ENCODE peak calls at places on chromosomes 5 and 9, in five cellular contexts. T is neural crest cell, B is GM06990, C is H9, Z is MCF 10A. R is an unnamed sample.
A peak's percentile ranks its signal among the peaks of the same experiment; 100 is the strongest.

GRCh38 chr9:92716557-92716956 is 46.6 kb upstream of the IPPK start:
- DNase-seq in Z (peak; percentile 64), C (peak; percentile 83), B (peak; percentile 60), T (peak; percentile 91), R (peak; percentile 94)

GRCh38 chr9:107422189-107422802 is 67.3 kb downstream of the KLF4 start:
- DNase-seq in T (peak; percentile 68), B (peak; percentile 4), C (peak; percentile 91), Z (peak; percentile 87), R (peak; percentile 78)

GRCh38 chr5:136424835-136425694 is 59.7 kb upstream of the TRPC7 start:
- DNase-seq in C (peak; percentile 89), Z (peak; percentile 90), B (peak; percentile 7), T (peak; percentile 94), R (peak; percentile 96)

GRCh38 chr5:122156724-122157325 is 27.5 kb downstream of the ZNF474 start:
- DNase-seq in B (no peak), T (no peak), Z (peak; percentile 73), C (no peak), R (no peak)

GRCh38 chr9:28774433-28775029 is 1201.2 kb upstream of the C9orf72 start:
- DNase-seq in B (no peak), T (no peak), Z (peak; percentile 54), C (no peak), R (no peak)

GRCh38 chr5:133930061-133930823 is 38.2 kb downstream of the C5orf15 start:
- DNase-seq in C (no peak), Z (peak; percentile 20), B (peak; percentile 52), T (no peak), R (peak; percentile 39)

GRCh38 chr5:10456583-10457562 is 15.2 kb downstream of the ROPN1L start:
- DNase-seq in Z (peak; percentile 47), T (no peak), B (no peak), C (no peak), R (no peak)

GRCh38 chr9:124654431-124654830 is 116.7 kb downstream of the NR6A1 start:
- DNase-seq in Z (no peak), T (no peak), B (no peak), C (no peak), R (no peak)

GRCh38 chr9:88614359-88614758 is 79.4 kb downstream of the NXNL2 start:
- DNase-seq in Z (no peak), B (no peak), C (no peak), T (no peak), R (no peak)

GRCh38 chr5:57772512-57772911 is 289.9 kb upstream of the ACTBL2 start:
- DNase-seq in Z (no peak), B (no peak), C (no peak), T (no peak), R (no peak)

GRCh38 chr5:93578813-93579560 is 2.0 kb downstream of the NR2F1-AS1 start:
- DNase-seq in C (peak; percentile 55), Z (no peak), T (peak; percentile 76), B (no peak), R (no peak)
- TF ChIP-seq CTCF in C (no peak), Z (no peak), T (no peak), B (no peak), R (no peak)

GRCh38 chr5:150615141-150615699 is 25.2 kb upstream of the SYNPO start:
- DNase-seq in B (no peak), Z (peak; percentile 88), C (no peak), T (no peak), R (no peak)

GRCh38 chr5:150614651-150615040 is 25.8 kb upstream of the SYNPO start:
- DNase-seq in Z (no peak), B (no peak), T (no peak), C (no peak), R (no peak)

GRCh38 chr5:150612905-150613670 is 27.4 kb upstream of the SYNPO start:
- DNase-seq in T (no peak), Z (peak; percentile 66), B (no peak), C (no peak), R (no peak)

GRCh38 chr5:150612405-150612804 is 28.1 kb upstream of the SYNPO start:
- DNase-seq in Z (no peak), T (no peak), C (no peak), B (no peak), R (no peak)

GRCh38 chr5:150613991-150614650 is 26.3 kb upstream of the SYNPO start:
- DNase-seq in C (no peak), B (no peak), Z (no peak), T (no peak), R (no peak)
- TF ChIP-seq CTCF in C (peak; percentile 71), B (peak; percentile 27), Z (peak; percentile 16), T (no peak), R (no peak)

GRCh38 chr5:66742083-66742895 is 146.1 kb downstream of the MAST4 start:
- DNase-seq in B (no peak), C (peak; percentile 36), T (no peak), Z (peak; percentile 26), R (no peak)
- TF ChIP-seq CTCF in B (peak; percentile 34), C (peak; percentile 59), T (peak; percentile 22), Z (no peak), R (peak; percentile 11)

GRCh38 chr5:113378960-113379541 is 55.7 kb downstream of the TSSK1B start:
- DNase-seq in C (peak; percentile 71), Z (peak; percentile 73), T (peak; percentile 59), B (no peak), R (peak; percentile 71)
- TF ChIP-seq CTCF in C (peak; percentile 85), Z (peak; percentile 66), T (peak; percentile 79), B (peak; percentile 77), R (peak; percentile 68)

GRCh38 chr5:75142566-75143136 is 90.3 kb upstream of the GCNT4 start:
- DNase-seq in Z (no peak), T (no peak), C (no peak), B (no peak), R (no peak)
- TF ChIP-seq CTCF in Z (no peak), T (no peak), C (no peak), B (no peak), R (no peak)

GRCh38 chr9:128124873-128125574 is 2.5 kb downstream of the PTGES2 start:
- DNase-seq in B (no peak), T (peak; percentile 64), Z (peak; percentile 70), C (peak; percentile 88), R (peak; percentile 75)
- TF ChIP-seq CTCF in B (peak; percentile 90), T (peak; percentile 56), Z (peak; percentile 53), C (peak; percentile 87), R (peak; percentile 50)

GRCh38 chr5:140168371-140168770 is 6.6 kb upstream of the CYSTM1 start:
- DNase-seq in T (no peak), Z (no peak), C (no peak), B (no peak), R (no peak)

GRCh38 chr5:140165921-140166270 is 9.1 kb upstream of the CYSTM1 start:
- DNase-seq in T (no peak), Z (no peak), B (no peak), C (no peak), R (no peak)

GRCh38 chr5:140166911-140167310 is 8.1 kb upstream of the CYSTM1 start:
- DNase-seq in Z (no peak), T (no peak), B (no peak), C (no peak), R (no peak)

GRCh38 chr5:140172473-140172872 is 2.5 kb upstream of the CYSTM1 start:
- DNase-seq in B (no peak), Z (no peak), C (no peak), T (no peak), R (no peak)

GRCh38 chr5:140169410-140169809 is 5.6 kb upstream of the CYSTM1 start:
- DNase-seq in T (no peak), Z (peak; percentile 28), B (no peak), C (no peak), R (no peak)
- TF ChIP-seq CTCF in T (no peak), Z (peak; percentile 5), B (peak; percentile 27), C (peak; percentile 40), R (no peak)

GRCh38 chr5:157473383-157474370 is 13.7 kb downstream of the NIPAL4 start:
- DNase-seq in T (no peak), B (no peak), Z (no peak), C (no peak), R (no peak)
- TF ChIP-seq CTCF in T (no peak), B (no peak), Z (no peak), C (no peak), R (no peak)

GRCh38 chr9:132673355-132673754 is 3.1 kb downstream of the GTF3C4 start:
- DNase-seq in B (no peak), T (peak; percentile 5), Z (peak; percentile 36), C (peak; percentile 38), R (no peak)

GRCh38 chr9:132670359-132670815 is at the start of gene GTF3C4:
- DNase-seq in Z (no peak), T (peak; percentile 87), B (peak; percentile 84), C (no peak), R (peak; percentile 90)

GRCh38 chr9:132671620-132672412 is 1.6 kb downstream of the GTF3C4 start:
- DNase-seq in Z (peak; percentile 10), C (no peak), T (no peak), B (no peak), R (no peak)

GRCh38 chr9:132670816-132671371 is 630 bp downstream of the GTF3C4 start:
- DNase-seq in B (peak; percentile 70), T (peak; percentile 41), C (peak; percentile 57), Z (peak; percentile 25), R (peak; percentile 50)

DNA sequence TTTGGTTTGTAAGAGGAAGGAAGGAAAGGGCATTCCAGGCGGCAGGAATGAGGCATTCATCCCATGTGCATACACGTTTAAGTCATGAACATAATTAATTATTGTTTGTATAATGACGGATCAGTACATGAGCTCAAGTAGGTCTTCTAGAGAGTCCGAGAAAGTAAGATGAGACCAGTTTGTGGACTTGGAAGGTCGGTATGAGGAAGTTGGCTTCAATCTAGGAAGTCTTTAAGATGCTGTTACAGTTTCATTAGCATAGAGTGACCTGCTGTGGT is 2.1 kb downstream of the GTF3C4 start:
- DNase-seq in B (no peak), C (no peak), T (no peak), Z (no peak), R (no peak)
- TF ChIP-seq CTCF in B (no peak), C (no peak), T (no peak), Z (no peak), R (no peak)

DNA sequence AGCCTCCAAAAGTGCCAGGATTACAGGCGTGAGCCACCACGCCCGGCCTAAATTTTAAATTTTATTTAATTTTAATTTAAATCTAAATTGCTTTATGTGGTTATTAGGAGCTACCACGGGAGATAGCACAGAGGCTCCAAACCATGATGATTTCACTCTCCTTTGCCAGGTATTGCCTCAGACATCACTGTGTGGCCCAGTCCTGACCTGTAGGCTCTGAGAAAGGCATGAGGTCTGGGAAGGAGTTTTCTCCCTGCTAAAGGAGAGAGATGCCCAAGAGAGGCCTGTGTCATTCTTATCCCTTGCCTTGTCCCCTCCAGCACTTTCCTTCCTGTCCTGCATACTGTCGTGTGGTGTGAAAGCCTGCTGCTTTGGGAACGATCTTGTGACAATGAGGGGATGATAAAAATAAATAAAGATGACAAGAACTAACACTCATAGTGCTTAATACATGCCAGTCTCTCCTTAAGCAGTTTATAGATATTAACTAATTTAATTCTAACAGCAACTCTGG is 37.0 kb upstream of the BASP1 start:
- DNase-seq in Z (no peak), T (no peak), C (no peak), B (no peak), R (no peak)
- TF ChIP-seq CTCF in Z (no peak), T (no peak), C (no peak), B (no peak), R (no peak)

R was measured in nephron progenitor cell.